ENCODE peak calls at places on chromosomes 7 and 10, in eight cellular contexts. C is mammary epithelial cell; S is anterior cingulate cortex; F is activated naive CD4-positive, alpha-beta T cell; L is epithelial cell of esophagus; N is endothelial cell; Y is aorta; O is fibroblast of lung. Q is an unnamed sample.

GRCh38 chr10:25159591-25159990 is 15.2 kb upstream of the GPR158 start:
- DNase-seq in C (no peak), S (no peak), F (no peak), L (no peak), N (no peak), Y (no peak), O (no peak), Q (no peak)

GRCh38 chr10:3402334-3402733 is 229.8 kb upstream of the PITRM1 start:
- DNase-seq in C (no peak), S (no peak), F (no peak), L (no peak), N (no peak), Y (no peak), O (no peak), Q (no peak)

GRCh38 chr7:47576909-47577255 is 5.0 kb downstream of the TNS3 start:
- DNase-seq in C (no peak), S (no peak), F (no peak), L (no peak), N (no peak), Y (no peak), O (no peak), Q (no peak)

GRCh38 chr10:80487791-80488538 is 33.9 kb downstream of the TSPAN14 start:
- DNase-seq in C (no peak), S (no peak), F (no peak), L (no peak), N (no peak), Y (peak), O (no peak), Q (no peak)

GRCh38 chr10:31708513-31708912 is 220.1 kb downstream of the ARHGAP12 start:
- DNase-seq in C (no peak), S (no peak), F (no peak), L (no peak), N (no peak), Y (no peak), O (no peak), Q (no peak)

GRCh38 chr10:82221750-82222149 is 346.8 kb downstream of the NRG3 start:
- DNase-seq in C (peak), S (no peak), F (no peak), L (no peak), N (no peak), Y (no peak), O (no peak), Q (no peak)

GRCh38 chr10:35611750-35612149 is 6.6 kb downstream of the GJD4 start:
- DNase-seq in C (no peak), S (no peak), F (no peak), L (no peak), N (no peak), Y (no peak), O (no peak), Q (no peak)

GRCh38 chr10:30825495-30825894 is 195.9 kb upstream of the LYZL2 start:
- DNase-seq in C (no peak), S (no peak), F (no peak), L (no peak), N (no peak), Y (no peak), O (peak), Q (no peak)

GRCh38 chr7:140983802-140984201 is 30.9 kb downstream of the MRPS33 start:
- DNase-seq in C (no peak), S (no peak), F (no peak), L (no peak), N (no peak), Y (no peak), O (peak), Q (no peak)

GRCh38 chr10:477620-478019 is 211.8 kb downstream of the DIP2C start:
- DNase-seq in C (no peak), S (no peak), F (no peak), L (no peak), N (no peak), Y (no peak), O (no peak), Q (no peak)

GRCh38 chr7:45704683-45705016 is 130.5 kb downstream of the ADCY1 start:
- DNase-seq in C (no peak), S (no peak), F (no peak), L (no peak), N (no peak), Y (no peak), O (no peak), Q (no peak)

GRCh38 chr7:32890553-32891045 is 961 bp downstream of the KBTBD2 start:
- DNase-seq in C (peak), S (no peak), F (no peak), L (peak), N (no peak), Y (no peak), O (peak), Q (no peak)

GRCh38 chr10:100006241-100006886 is 3.4 kb downstream of the DNMBP start:
- DNase-seq in C (peak), S (no peak), F (no peak), L (peak), N (no peak), Y (no peak), O (peak), Q (no peak)

GRCh38 chr10:91551856-91552255 is 81.0 kb downstream of the PPP1R3C start:
- DNase-seq in C (peak), S (no peak), F (no peak), L (peak), N (peak), Y (no peak), O (peak), Q (peak)

GRCh38 chr7:104628017-104628416 is 299.6 kb downstream of the LHFPL3 start:
- DNase-seq in C (no peak), S (no peak), F (no peak), L (no peak), N (no peak), Y (no peak), O (no peak), Q (no peak)

GRCh38 chr10:10869592-10869991 is 148.1 kb upstream of the CELF2 start:
- DNase-seq in C (no peak), S (no peak), F (no peak), L (peak), N (no peak), Y (no peak), O (peak), Q (no peak)

GRCh38 chr7:38858281-38858884 is 50.6 kb downstream of the VPS41 start:
- DNase-seq in C (peak), S (no peak), F (no peak), L (peak), N (no peak), Y (no peak), O (peak), Q (no peak)

GRCh38 chr10:69243817-69244216 is 23.7 kb downstream of the HKDC1 start:
- DNase-seq in C (no peak), S (no peak), F (no peak), L (no peak), N (no peak), Y (no peak), O (no peak), Q (no peak)

GRCh38 chr10:93288679-93289634 is 193.2 kb downstream of the MYOF start:
- DNase-seq in C (peak), S (peak), F (peak), L (peak), N (peak), Y (peak), O (peak), Q (peak)

GRCh38 chr7:133428876-133429275 is 176.0 kb downstream of the EXOC4 start:
- DNase-seq in C (no peak), S (no peak), F (no peak), L (peak), N (no peak), Y (no peak), O (peak), Q (no peak)

GRCh38 chr10:93420091-93420490 is 62.0 kb downstream of the MYOF start:
- DNase-seq in C (no peak), S (no peak), F (no peak), L (no peak), N (no peak), Y (no peak), O (peak), Q (peak)

GRCh38 chr7:128697301-128697905 is 25.3 kb downstream of the GARIN1A start:
- DNase-seq in C (peak), S (no peak), F (peak), L (peak), N (peak), Y (peak), O (peak), Q (peak)

GRCh38 chr10:78203915-78204818 is 170.5 kb downstream of the RPS24 start:
- DNase-seq in C (no peak), S (no peak), F (no peak), L (no peak), N (no peak), Y (no peak), O (no peak), Q (no peak)

GRCh38 chr7:22866965-22867364 is 44.3 kb upstream of the TOMM7 start:
- DNase-seq in C (no peak), S (no peak), F (no peak), L (no peak), N (no peak), Y (no peak), O (peak), Q (no peak)

GRCh38 chr7:46432666-46433065 is 511.6 kb upstream of the IGFBP3 start:
- DNase-seq in C (peak), S (no peak), F (no peak), L (peak), N (no peak), Y (no peak), O (peak), Q (no peak)

GRCh38 chr7:154916381-154917213 is 86.3 kb downstream of the PAXIP1 start:
- DNase-seq in C (no peak), S (no peak), F (no peak), L (no peak), N (no peak), Y (no peak), O (no peak), Q (no peak)

GRCh38 chr10:61406282-61406681 is 46.9 kb downstream of the TMEM26 start:
- DNase-seq in C (no peak), S (no peak), F (no peak), L (no peak), N (no peak), Y (no peak), O (no peak), Q (no peak)

GRCh38 chr7:50397320-50397970 is 52.7 kb downstream of the FIGNL1 start:
- DNase-seq in C (no peak), S (no peak), F (no peak), L (no peak), N (no peak), Y (no peak), O (no peak), Q (no peak)

GRCh38 chr10:126397640-126398382 is 9.5 kb upstream of the ADAM12 start:
- DNase-seq in C (peak), S (no peak), F (no peak), L (peak), N (no peak), Y (no peak), O (peak), Q (no peak)

GRCh38 chr7:139341776-139342244 is 673 bp downstream of the FMC1 start:
- DNase-seq in C (no peak), S (no peak), F (no peak), L (no peak), N (no peak), Y (no peak), O (no peak), Q (no peak)

GRCh38 chr10:4549254-4549653 is 276.8 kb upstream of the AKR1E2 start:
- DNase-seq in C (no peak), S (no peak), F (no peak), L (no peak), N (no peak), Y (no peak), O (no peak), Q (no peak)

GRCh38 chr10:24465899-24466615 is 257.1 kb downstream of the KIAA1217 start:
- DNase-seq in C (peak), S (no peak), F (no peak), L (peak), N (no peak), Y (no peak), O (peak), Q (no peak)

GRCh38 chr7:66283003-66283920 is 78.1 kb downstream of the TPST1 start:
- DNase-seq in C (peak), S (no peak), F (no peak), L (peak), N (no peak), Y (no peak), O (peak), Q (no peak)

GRCh38 chr7:157427811-157428553 is 91.2 kb downstream of the DNAJB6 start:
- DNase-seq in C (no peak), S (no peak), F (no peak), L (no peak), N (no peak), Y (peak), O (no peak), Q (no peak)

GRCh38 chr10:29735628-29736324 is 101.0 kb upstream of the SVIL start:
- DNase-seq in C (peak), S (peak), F (peak), L (peak), N (peak), Y (peak), O (peak), Q (peak)

GRCh38 chr7:50416509-50417299 is 33.4 kb downstream of the FIGNL1 start:
- DNase-seq in C (no peak), S (no peak), F (no peak), L (no peak), N (no peak), Y (no peak), O (no peak), Q (no peak)

GRCh38 chr7:132066776-132067175 is 509.5 kb downstream of the PLXNA4 start:
- DNase-seq in C (no peak), S (peak), F (no peak), L (no peak), N (no peak), Y (peak), O (peak), Q (no peak)

GRCh38 chr10:86017841-86018734 is 348.5 kb downstream of the GRID1 start:
- DNase-seq in C (no peak), S (no peak), F (no peak), L (no peak), N (no peak), Y (no peak), O (no peak), Q (no peak)

GRCh38 chr10:60130130-60130579 is 223.8 kb upstream of the CCDC6 start:
- DNase-seq in C (no peak), S (no peak), F (no peak), L (no peak), N (no peak), Y (no peak), O (no peak), Q (peak)

Q was measured in neuronal stem cell.